ENCODE peak calls at places on chromosomes 11 and 22, in nine cellular contexts. One of them, this sample, is unnamed. For H3K4me1, the result is how much of the 10 kb centered on the place peaks cover.

GRCh38 chr11:71930556-71931244 is 1.9 kb downstream of the RNF121 start:
- DNase-seq in spleen: no peak
- DNase-seq in right lobe of liver: no peak
- DNase-seq in mucosa of descending colon: no peak
- DNase-seq in H9: no peak
- DNase-seq in lung: no peak
- DNase-seq in psoas muscle: no peak
- DNase-seq in vagina: no peak
- DNase-seq in ovary: no peak
- DNase-seq in this sample: no peak

GRCh38 chr22:41361716-41362310 is 19.9 kb upstream of the TEF start:
- DNase-seq in spleen: no peak
- DNase-seq in right lobe of liver: no peak
- DNase-seq in ovary: no peak
- DNase-seq in psoas muscle: no peak
- DNase-seq in mucosa of descending colon: no peak
- DNase-seq in lung: no peak
- DNase-seq in vagina: no peak
- DNase-seq in H9: no peak
- DNase-seq in this sample: no peak

GRCh38 chr22:28172948-28173360 is 253.9 kb upstream of the PITPNB start:
- DNase-seq in mucosa of descending colon: no peak
- DNase-seq in vagina: no peak
- DNase-seq in ovary: no peak
- DNase-seq in spleen: no peak
- DNase-seq in lung: no peak
- DNase-seq in right lobe of liver: no peak
- DNase-seq in psoas muscle: no peak
- DNase-seq in H9: no peak
- DNase-seq in this sample: no peak

GRCh38 chr22:31346733-31347250 is 646 bp upstream of the PATZ1 start:
- DNase-seq in spleen: peak
- DNase-seq in psoas muscle: peak
- DNase-seq in lung: peak
- DNase-seq in right lobe of liver: peak
- DNase-seq in mucosa of descending colon: peak
- DNase-seq in ovary: peak
- DNase-seq in vagina: no peak
- DNase-seq in H9: peak
- DNase-seq in this sample: peak

GRCh38 chr11:71446942-71447688 is 1.1 kb downstream of the DHCR7 start:
- DNase-seq in psoas muscle: no peak
- DNase-seq in ovary: no peak
- DNase-seq in H9: no peak
- DNase-seq in lung: peak
- DNase-seq in right lobe of liver: peak
- DNase-seq in mucosa of descending colon: peak
- DNase-seq in vagina: no peak
- DNase-seq in spleen: no peak
- DNase-seq in this sample: no peak

GRCh38 chr11:32173435-32173834 is 82.6 kb downstream of the RCN1 start:
- DNase-seq in mucosa of descending colon: peak
- DNase-seq in ovary: peak
- DNase-seq in psoas muscle: peak
- DNase-seq in H9: peak
- DNase-seq in spleen: no peak
- DNase-seq in lung: peak
- DNase-seq in right lobe of liver: no peak
- DNase-seq in vagina: no peak
- DNase-seq in this sample: peak

GRCh38 chr22:43110927-43111623 is 525 bp downstream of the BIK start:
- DNase-seq in lung: peak
- DNase-seq in H9: no peak
- DNase-seq in vagina: no peak
- DNase-seq in psoas muscle: no peak
- DNase-seq in mucosa of descending colon: peak
- DNase-seq in ovary: peak
- DNase-seq in right lobe of liver: no peak
- DNase-seq in spleen: peak
- DNase-seq in this sample: peak

GRCh38 chr22:28894320-28894719 is 10.9 kb downstream of the ZNRF3 start:
- DNase-seq in right lobe of liver: no peak
- DNase-seq in spleen: peak
- DNase-seq in lung: no peak
- DNase-seq in vagina: no peak
- DNase-seq in psoas muscle: no peak
- DNase-seq in mucosa of descending colon: peak
- DNase-seq in H9: no peak
- DNase-seq in ovary: no peak
- DNase-seq in this sample: peak

GRCh38 chr11:8728566-8728965 is 46.0 kb downstream of the RPL27A start:
- DNase-seq in psoas muscle: no peak
- DNase-seq in mucosa of descending colon: no peak
- DNase-seq in right lobe of liver: no peak
- DNase-seq in spleen: no peak
- DNase-seq in H9: no peak
- DNase-seq in lung: no peak
- DNase-seq in vagina: no peak
- DNase-seq in ovary: no peak
- DNase-seq in this sample: no peak

GRCh38 chr11:9118277-9118676 is 26.9 kb upstream of the SCUBE2 start:
- DNase-seq in spleen: no peak
- DNase-seq in psoas muscle: no peak
- DNase-seq in ovary: no peak
- DNase-seq in mucosa of descending colon: no peak
- DNase-seq in right lobe of liver: no peak
- DNase-seq in H9: no peak
- DNase-seq in lung: no peak
- DNase-seq in vagina: no peak
- DNase-seq in this sample: no peak

GRCh38 chr11:15236514-15236913 is 121.8 kb downstream of the INSC start:
- DNase-seq in mucosa of descending colon: no peak
- DNase-seq in H9: peak
- DNase-seq in lung: no peak
- DNase-seq in spleen: no peak
- DNase-seq in psoas muscle: no peak
- DNase-seq in ovary: no peak
- DNase-seq in right lobe of liver: no peak
- DNase-seq in vagina: no peak
- DNase-seq in this sample: no peak

GRCh38 chr22:17159504-17159951 is 451 bp upstream of the HDHD5 start:
- DNase-seq in right lobe of liver: peak
- DNase-seq in ovary: peak
- DNase-seq in vagina: no peak
- DNase-seq in lung: peak
- DNase-seq in H9: no peak
- DNase-seq in mucosa of descending colon: peak
- DNase-seq in spleen: no peak
- DNase-seq in psoas muscle: peak
- DNase-seq in this sample: peak

GRCh38 chr11:26949846-26950245 is 44.1 kb upstream of the FIBIN start:
- DNase-seq in right lobe of liver: no peak
- DNase-seq in vagina: no peak
- DNase-seq in psoas muscle: no peak
- DNase-seq in ovary: no peak
- DNase-seq in H9: no peak
- DNase-seq in spleen: no peak
- DNase-seq in mucosa of descending colon: no peak
- DNase-seq in lung: no peak
- DNase-seq in this sample: no peak

GRCh38 chr11:26951849-26952515 is 41.9 kb upstream of the FIBIN start:
- DNase-seq in lung: no peak
- DNase-seq in right lobe of liver: no peak
- DNase-seq in psoas muscle: no peak
- DNase-seq in vagina: no peak
- DNase-seq in ovary: no peak
- DNase-seq in mucosa of descending colon: no peak
- DNase-seq in spleen: no peak
- DNase-seq in H9: no peak
- DNase-seq in this sample: no peak

GRCh38 chr11:26947904-26948639 is 45.8 kb upstream of the FIBIN start:
- DNase-seq in right lobe of liver: no peak
- DNase-seq in psoas muscle: no peak
- DNase-seq in spleen: no peak
- DNase-seq in vagina: no peak
- DNase-seq in ovary: no peak
- DNase-seq in lung: no peak
- DNase-seq in mucosa of descending colon: no peak
- DNase-seq in H9: no peak
- DNase-seq in this sample: no peak

GRCh38 chr11:26948881-26949280 is 45.0 kb upstream of the FIBIN start:
- DNase-seq in spleen: no peak
- DNase-seq in H9: no peak
- DNase-seq in mucosa of descending colon: no peak
- DNase-seq in vagina: no peak
- DNase-seq in psoas muscle: no peak
- DNase-seq in right lobe of liver: no peak
- DNase-seq in lung: no peak
- DNase-seq in ovary: no peak
- DNase-seq in this sample: no peak

GRCh38 chr11:26950260-26950719 is 43.6 kb upstream of the FIBIN start:
- DNase-seq in right lobe of liver: peak
- DNase-seq in mucosa of descending colon: peak
- DNase-seq in psoas muscle: peak
- DNase-seq in spleen: no peak
- DNase-seq in vagina: no peak
- DNase-seq in lung: peak
- DNase-seq in ovary: no peak
- DNase-seq in H9: no peak
- DNase-seq in this sample: no peak
- H3K4me1 ChIP-seq in right lobe of liver: under half
- H3K4me1 ChIP-seq in mucosa of descending colon: under half
- H3K4me1 ChIP-seq in psoas muscle: under half
- H3K4me1 ChIP-seq in spleen: under half
- H3K4me1 ChIP-seq in vagina: under half
- H3K4me1 ChIP-seq in lung: under half
- H3K4me1 ChIP-seq in ovary: under half
- H3K4me1 ChIP-seq in H9: under half
- H3K4me1 ChIP-seq in this sample: under half

DNA sequence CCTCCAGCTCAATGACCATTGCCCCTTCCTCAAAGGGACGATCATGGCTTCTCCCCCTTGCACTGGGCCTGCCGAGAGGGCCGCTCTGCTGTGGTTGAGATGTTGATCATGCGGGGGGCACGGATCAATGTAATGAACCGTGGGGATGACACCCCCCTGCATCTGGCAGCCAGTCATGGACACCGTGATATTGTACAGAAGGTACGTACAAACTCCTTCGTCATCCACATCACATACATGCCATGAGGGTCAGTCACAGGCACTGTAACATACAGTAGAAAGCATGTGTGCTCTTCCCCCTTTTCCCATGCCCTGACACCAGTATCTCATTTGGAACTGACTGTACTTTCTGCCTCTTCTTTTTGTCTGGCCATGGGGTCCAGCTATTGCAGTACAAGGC is 4.0 kb downstream of the TAF10 start:
- DNase-seq in spleen: peak
- DNase-seq in lung: peak
- DNase-seq in right lobe of liver: no peak
- DNase-seq in vagina: peak
- DNase-seq in psoas muscle: no peak
- DNase-seq in ovary: no peak
- DNase-seq in H9: no peak
- DNase-seq in mucosa of descending colon: no peak
- DNase-seq in this sample: peak
- H3K4me1 ChIP-seq in spleen: half or more
- H3K4me1 ChIP-seq in lung: under half
- H3K4me1 ChIP-seq in right lobe of liver: under half
- H3K4me1 ChIP-seq in vagina: half or more
- H3K4me1 ChIP-seq in psoas muscle: half or more
- H3K4me1 ChIP-seq in ovary: under half
- H3K4me1 ChIP-seq in H9: under half
- H3K4me1 ChIP-seq in mucosa of descending colon: under half
- H3K4me1 ChIP-seq in this sample: under half

DNA sequence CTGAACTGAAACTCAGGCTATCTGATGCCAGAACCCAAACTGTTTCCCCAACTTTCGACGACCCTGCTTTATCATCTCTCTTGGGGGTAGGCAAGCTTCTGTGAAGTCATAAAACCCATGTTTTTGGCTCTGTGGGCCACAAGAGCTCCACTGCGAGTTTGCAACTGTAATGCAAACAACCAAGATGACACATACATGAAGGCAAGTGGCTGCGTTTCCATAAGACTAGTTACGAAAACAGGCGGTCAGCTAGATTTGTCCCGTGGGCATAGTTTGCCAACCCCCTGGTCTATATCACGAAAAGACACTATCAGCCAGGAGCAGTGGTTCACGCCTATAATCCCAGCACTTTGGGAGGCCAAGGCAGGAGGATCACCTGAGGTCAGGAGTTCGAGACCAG is 37.5 kb downstream of the TPST2 start:
- DNase-seq in ovary: no peak
- DNase-seq in vagina: no peak
- DNase-seq in psoas muscle: no peak
- DNase-seq in right lobe of liver: no peak
- DNase-seq in H9: no peak
- DNase-seq in spleen: no peak
- DNase-seq in lung: no peak
- DNase-seq in mucosa of descending colon: no peak
- DNase-seq in this sample: no peak
- H3K4me1 ChIP-seq in ovary: under half
- H3K4me1 ChIP-seq in vagina: under half
- H3K4me1 ChIP-seq in psoas muscle: half or more
- H3K4me1 ChIP-seq in right lobe of liver: under half
- H3K4me1 ChIP-seq in H9: under half
- H3K4me1 ChIP-seq in spleen: under half
- H3K4me1 ChIP-seq in lung: under half
- H3K4me1 ChIP-seq in mucosa of descending colon: under half
- H3K4me1 ChIP-seq in this sample: under half

GRCh38 chr11:128469220-128469619 is 118.1 kb downstream of the ETS1 start:
- DNase-seq in psoas muscle: no peak
- DNase-seq in spleen: peak
- DNase-seq in mucosa of descending colon: no peak
- DNase-seq in H9: no peak
- DNase-seq in lung: no peak
- DNase-seq in right lobe of liver: no peak
- DNase-seq in ovary: no peak
- DNase-seq in vagina: no peak
- DNase-seq in this sample: no peak

GRCh38 chr11:128470081-128470480 is 117.3 kb downstream of the ETS1 start:
- DNase-seq in mucosa of descending colon: no peak
- DNase-seq in vagina: no peak
- DNase-seq in H9: no peak
- DNase-seq in right lobe of liver: no peak
- DNase-seq in ovary: no peak
- DNase-seq in spleen: no peak
- DNase-seq in lung: no peak
- DNase-seq in psoas muscle: no peak
- DNase-seq in this sample: no peak

GRCh38 chr11:128467041-128467440 is 120.3 kb downstream of the ETS1 start:
- DNase-seq in H9: no peak
- DNase-seq in psoas muscle: no peak
- DNase-seq in spleen: no peak
- DNase-seq in right lobe of liver: no peak
- DNase-seq in mucosa of descending colon: no peak
- DNase-seq in vagina: no peak
- DNase-seq in ovary: no peak
- DNase-seq in lung: no peak
- DNase-seq in this sample: no peak

GRCh38 chr11:128467610-128468041 is 119.7 kb downstream of the ETS1 start:
- DNase-seq in right lobe of liver: no peak
- DNase-seq in ovary: no peak
- DNase-seq in mucosa of descending colon: no peak
- DNase-seq in psoas muscle: peak
- DNase-seq in vagina: no peak
- DNase-seq in H9: no peak
- DNase-seq in spleen: no peak
- DNase-seq in lung: no peak
- DNase-seq in this sample: no peak

GRCh38 chr11:128468106-128468505 is 119.3 kb downstream of the ETS1 start:
- DNase-seq in H9: no peak
- DNase-seq in vagina: no peak
- DNase-seq in lung: no peak
- DNase-seq in ovary: no peak
- DNase-seq in spleen: no peak
- DNase-seq in psoas muscle: no peak
- DNase-seq in right lobe of liver: no peak
- DNase-seq in mucosa of descending colon: no peak
- DNase-seq in this sample: no peak
- H3K4me1 ChIP-seq in H9: under half
- H3K4me1 ChIP-seq in vagina: half or more
- H3K4me1 ChIP-seq in lung: half or more
- H3K4me1 ChIP-seq in ovary: under half
- H3K4me1 ChIP-seq in spleen: half or more
- H3K4me1 ChIP-seq in psoas muscle: under half
- H3K4me1 ChIP-seq in right lobe of liver: under half
- H3K4me1 ChIP-seq in mucosa of descending colon: under half
- H3K4me1 ChIP-seq in this sample: half or more